ENCODE peak calls at places on chromosomes 12 and 14, in four cellular contexts. P is K562, N is GM12878, G is H1. Y is an unnamed sample.

GRCh38 chr14:76828339-76829015 is 2.3 kb downstream of the LRRC74A start:
- DNase-seq in P (no peak), N (no peak), G (no peak), Y (no peak)

GRCh38 chr12:6929806-6930452 is 2.2 kb downstream of the ATN1 start:
- DNase-seq in P (peak; percentile 83), N (no peak), G (no peak), Y (no peak)

GRCh38 chr14:79544671-79545070 is 666.6 kb downstream of the DIO2 start:
- DNase-seq in P (no peak), N (no peak), G (no peak), Y (no peak)

GRCh38 chr14:90836692-90837063 is 20.4 kb upstream of the TTC7B start:
- DNase-seq in P (no peak), N (no peak), G (no peak), Y (no peak)

GRCh38 chr14:53796734-53797133 is 159.9 kb downstream of the BMP4 start:
- DNase-seq in P (no peak), N (no peak), G (no peak), Y (no peak)

GRCh38 chr12:80565276-80565675 is 121.2 kb downstream of the PTPRQ start:
- DNase-seq in P (no peak), N (no peak), G (no peak), Y (no peak)

GRCh38 chr14:37550511-37550910 is 44.5 kb downstream of the FOXA1 start:
- DNase-seq in P (no peak), N (no peak), G (no peak), Y (no peak)

GRCh38 chr12:15526033-15526432 is 203.7 kb downstream of the PTPRO start:
- DNase-seq in P (no peak), N (peak; percentile 45), G (no peak), Y (no peak)

GRCh38 chr14:105020815-105021655 is at the start of gene CDCA4:
- DNase-seq in P (peak; percentile 95), N (peak; percentile 66), G (peak; percentile 97), Y (peak; percentile 88)

GRCh38 chr14:71507681-71508080 is 424.5 kb upstream of the RGS6 start:
- DNase-seq in P (no peak), N (no peak), G (no peak), Y (no peak)

GRCh38 chr12:46524778-46525177 is 152.2 kb upstream of the SLC38A2 start:
- DNase-seq in P (no peak), N (no peak), G (no peak), Y (no peak)

GRCh38 chr14:64113279-64113678 is 180.9 kb downstream of the ESR2 start:
- DNase-seq in P (no peak), N (no peak), G (no peak), Y (no peak)

GRCh38 chr14:21652209-21652808 is 1.3 kb upstream of the OR4E2 start:
- DNase-seq in P (no peak), N (no peak), G (no peak), Y (no peak)

GRCh38 chr12:124921200-124922008 is 7.0 kb upstream of the UBC start:
- DNase-seq in P (peak; percentile 82), N (peak; percentile 97), G (peak; percentile 81), Y (peak; percentile 65)

GRCh38 chr14:70654609-70655008 is 12.9 kb downstream of the TTC9 start:
- DNase-seq in P (no peak), N (peak; percentile 69), G (no peak), Y (no peak)

GRCh38 chr14:52080171-52080800 is 11.4 kb upstream of the NID2 start:
- DNase-seq in P (no peak), N (no peak), G (no peak), Y (no peak)

GRCh38 chr14:88468396-88468795 is 82.9 kb downstream of the SPATA7 start:
- DNase-seq in P (no peak), N (no peak), G (no peak), Y (no peak)

GRCh38 chr12:12835378-12836145 is 22.4 kb downstream of the DDX47 start:
- DNase-seq in P (no peak), N (no peak), G (no peak), Y (no peak)

GRCh38 chr12:67651380-67651695 is 2.8 kb downstream of the DYRK2 start:
- DNase-seq in P (no peak), N (no peak), G (no peak), Y (peak; percentile 4)

GRCh38 chr12:89453121-89453520 is 71.5 kb downstream of the GALNT4 start:
- DNase-seq in P (no peak), N (no peak), G (no peak), Y (no peak)

GRCh38 chr14:81323621-81324400 is 76.3 kb downstream of the STON2 start:
- DNase-seq in P (peak; percentile 37), N (no peak), G (peak; percentile 61), Y (no peak)

GRCh38 chr12:57845478-57846284 is 848 bp downstream of the CTDSP2 start:
- DNase-seq in P (peak; percentile 80), N (no peak), G (peak; percentile 79), Y (peak; percentile 90)

GRCh38 chr14:100531591-100532121 is 55.6 kb downstream of the BEGAIN start:
- DNase-seq in P (no peak), N (no peak), G (no peak), Y (no peak)

GRCh38 chr12:99026332-99027116 is 381.4 kb downstream of the APAF1 start:
- DNase-seq in P (no peak), N (no peak), G (no peak), Y (no peak)

GRCh38 chr12:101935769-101936741 is 58.7 kb downstream of the DRAM1 start:
- DNase-seq in P (peak; percentile 14), N (peak; percentile 94), G (no peak), Y (no peak)

GRCh38 chr12:88308825-88309224 is 166.7 kb downstream of the TMTC3 start:
- DNase-seq in P (no peak), N (no peak), G (no peak), Y (no peak)

GRCh38 chr14:101954501-101954900 is 9.9 kb upstream of the DYNC1H1 start:
- DNase-seq in P (no peak), N (no peak), G (no peak), Y (no peak)

GRCh38 chr12:20268121-20268732 is 100.1 kb upstream of the PDE3A start:
- DNase-seq in P (no peak), N (no peak), G (no peak), Y (no peak)

GRCh38 chr14:38208825-38209562 is 1.3 kb downstream of the SSTR1 start:
- DNase-seq in P (no peak), N (no peak), G (peak; percentile 79), Y (peak; percentile 33)

GRCh38 chr12:64042901-64043300 is 179.2 kb downstream of the KICS2 start:
- DNase-seq in P (no peak), N (no peak), G (no peak), Y (no peak)

GRCh38 chr12:120761581-120761980 is 36.0 kb downstream of the ACADS start:
- DNase-seq in P (no peak), N (no peak), G (no peak), Y (no peak)

GRCh38 chr12:76152161-76152807 is 67.8 kb upstream of the NAP1L1 start:
- DNase-seq in P (peak; percentile 31), N (peak; percentile 49), G (no peak), Y (no peak)

GRCh38 chr14:35819591-35820540 is 6.3 kb upstream of the BRMS1L start:
- DNase-seq in P (no peak), N (no peak), G (no peak), Y (no peak)

GRCh38 chr12:41288188-41288811 is 100.2 kb downstream of the PDZRN4 start:
- DNase-seq in P (no peak), N (no peak), G (no peak), Y (no peak)

GRCh38 chr14:103708750-103709187 is 6.5 kb downstream of the XRCC3 start:
- DNase-seq in P (no peak), N (no peak), G (no peak), Y (no peak)

GRCh38 chr14:52949711-52950409 is 990 bp downstream of the FERMT2 start:
- DNase-seq in P (no peak), N (no peak), G (no peak), Y (peak; percentile 44)

GRCh38 chr12:32120419-32120818 is 13.8 kb downstream of the BICD1 start:
- DNase-seq in P (no peak), N (no peak), G (no peak), Y (no peak)

GRCh38 chr14:94139421-94139820 is 10.0 kb upstream of the IFI27L2 start:
- DNase-seq in P (no peak), N (no peak), G (no peak), Y (no peak)

GRCh38 chr14:69880051-69880487 is 853 bp downstream of the SMOC1 start:
- DNase-seq in P (no peak), N (no peak), G (no peak), Y (peak; percentile 46)

GRCh38 chr12:49026101-49026500 is 7.5 kb upstream of the PRKAG1 start:
- DNase-seq in P (no peak), N (no peak), G (no peak), Y (no peak)
- TF ChIP-seq HDAC6 in P (no peak), N (no peak), G (no peak), Y (no peak)

GRCh38 chr12:93164103-93164880 is 213.4 kb upstream of the NUDT4 start:
- DNase-seq in P (no peak), N (no peak), G (no peak), Y (peak; percentile 40)

GRCh38 chr12:93167331-93167730 is 210.4 kb upstream of the NUDT4 start:
- DNase-seq in P (no peak), N (no peak), G (no peak), Y (no peak)

GRCh38 chr12:93166891-93167307 is 210.8 kb upstream of the NUDT4 start:
- DNase-seq in P (no peak), N (peak; percentile 83), G (no peak), Y (no peak)

GRCh38 chr12:93165384-93165932 is 212.3 kb upstream of the NUDT4 start:
- DNase-seq in P (no peak), N (no peak), G (no peak), Y (no peak)

GRCh38 chr12:93163260-93164036 is 214.3 kb upstream of the NUDT4 start:
- DNase-seq in P (no peak), N (no peak), G (no peak), Y (no peak)
- TF ChIP-seq HDAC6 in P (no peak), N (no peak), G (no peak), Y (no peak)

GRCh38 chr14:74567646-74568379 is 44.2 kb downstream of the LTBP2 start:
- DNase-seq in P (no peak), N (no peak), G (no peak), Y (no peak)
- TF ChIP-seq HDAC6 in P (no peak), N (no peak), G (no peak), Y (no peak)

DNA sequence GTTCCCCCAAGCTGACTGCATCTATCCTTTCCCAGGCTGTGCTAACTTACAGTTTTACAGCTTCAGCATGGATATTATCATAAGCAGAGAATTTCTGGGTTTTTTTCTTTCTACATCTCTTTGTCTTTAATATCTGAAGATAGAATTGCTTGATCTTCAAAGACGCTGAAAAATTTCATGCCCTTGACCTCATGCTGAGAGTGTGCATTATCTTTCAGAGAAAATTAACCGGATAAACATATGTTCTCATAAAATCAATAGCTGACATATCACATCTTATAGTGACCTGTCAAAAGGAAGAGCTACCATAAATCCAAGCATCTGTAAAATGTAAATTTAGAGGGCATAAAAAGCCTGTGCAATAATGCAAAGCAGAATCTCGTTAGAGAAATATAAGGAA is 1704.1 kb upstream of the FLRT2 start:
- DNase-seq in P (no peak), N (no peak), G (no peak), Y (no peak)
- TF ChIP-seq HDAC6 in P (no peak), N (no peak), G (no peak), Y (no peak)

Y was measured in HepG2.